ENCODE peak calls at places on chromosome 22, in nine cellular contexts. E, U, V, D, O, T, C, W and H are unnamed samples.

GRCh38 chr22:30392661-30393321 is 4.0 kb upstream of the SEC14L2 start:
- DNase-seq in E (no peak), U (no peak), V (no peak), D (no peak), O (no peak), T (no peak), C (peak; percentile 14), W (peak; percentile 93), H (no peak)

GRCh38 chr22:32206774-32207758 is 2.2 kb upstream of the RFPL2 start:
- DNase-seq in E (peak; percentile 39), U (no peak), V (no peak), D (peak; percentile 25), O (peak; percentile 9), T (peak; percentile 28), C (no peak), W (peak; percentile 65), H (no peak)

GRCh38 chr22:49548356-49549202 is 279.1 kb downstream of the BRD1 start:
- DNase-seq in E (peak; percentile 13), U (no peak), V (no peak), D (no peak), O (no peak), T (no peak), C (no peak), W (peak; percentile 30), H (no peak)

GRCh38 chr22:24109649-24110048 is 71.6 kb upstream of the SUSD2 start:
- DNase-seq in E (peak; percentile 3), U (no peak), V (no peak), D (no peak), O (no peak), T (no peak), C (no peak), W (no peak), H (no peak)

GRCh38 chr22:19396561-19396933 is 35.0 kb downstream of the HIRA start:
- DNase-seq in E (no peak), U (no peak), V (no peak), D (no peak), O (no peak), T (no peak), C (no peak), W (no peak), H (no peak)

GRCh38 chr22:50284479-50284878 is 14.3 kb upstream of the MAPK11 start:
- DNase-seq in E (no peak), U (no peak), V (no peak), D (no peak), O (no peak), T (no peak), C (no peak), W (no peak), H (no peak)

GRCh38 chr22:25111579-25112517 is 87.8 kb upstream of the CRYBB3 start:
- DNase-seq in E (peak; percentile 39), U (no peak), V (no peak), D (no peak), O (no peak), T (no peak), C (no peak), W (peak; percentile 83), H (peak; percentile 63)

GRCh38 chr22:26587991-26588613 is 1.8 kb downstream of the TPST2 start:
- DNase-seq in E (no peak), U (no peak), V (no peak), D (no peak), O (no peak), T (no peak), C (no peak), W (no peak), H (no peak)

GRCh38 chr22:38046070-38046748 is 11.0 kb upstream of the PICK1 start:
- DNase-seq in E (no peak), U (no peak), V (no peak), D (no peak), O (no peak), T (no peak), C (no peak), W (no peak), H (peak; percentile 46)

GRCh38 chr22:23237841-23238240 is 57.5 kb downstream of the BCR start:
- DNase-seq in E (no peak), U (no peak), V (no peak), D (no peak), O (no peak), T (no peak), C (no peak), W (no peak), H (no peak)

GRCh38 chr22:38788417-38788816 is 5.5 kb downstream of the DNAL4 start:
- DNase-seq in E (peak; percentile 70), U (no peak), V (no peak), D (no peak), O (peak; percentile 90), T (peak; percentile 84), C (no peak), W (no peak), H (no peak)

GRCh38 chr22:35887296-35887875 is 141.2 kb downstream of the RBFOX2 start:
- DNase-seq in E (no peak), U (no peak), V (no peak), D (no peak), O (no peak), T (no peak), C (no peak), W (no peak), H (no peak)

GRCh38 chr22:22999473-22999872 is 70.8 kb upstream of the GNAZ start:
- DNase-seq in E (no peak), U (no peak), V (no peak), D (no peak), O (no peak), T (no peak), C (no peak), W (no peak), H (no peak)

GRCh38 chr22:45344339-45344738 is 34.6 kb downstream of the FAM118A start:
- DNase-seq in E (no peak), U (no peak), V (no peak), D (no peak), O (no peak), T (no peak), C (no peak), W (no peak), H (no peak)

GRCh38 chr22:43988960-43989359 is 33.7 kb downstream of the SAMM50 start:
- DNase-seq in E (no peak), U (no peak), V (no peak), D (no peak), O (no peak), T (no peak), C (no peak), W (no peak), H (no peak)

GRCh38 chr22:28894320-28894719 is 10.9 kb downstream of the ZNRF3 start:
- DNase-seq in E (peak; percentile 63), U (no peak), V (no peak), D (no peak), O (no peak), T (no peak), C (no peak), W (no peak), H (no peak)

GRCh38 chr22:27601195-27601594 is 200.4 kb downstream of the MN1 start:
- DNase-seq in E (no peak), U (no peak), V (no peak), D (no peak), O (no peak), T (no peak), C (no peak), W (no peak), H (no peak)

GRCh38 chr22:40300884-40301672 is 45.2 kb upstream of the ADSL start:
- DNase-seq in E (no peak), U (no peak), V (no peak), D (no peak), O (no peak), T (no peak), C (no peak), W (no peak), H (no peak)

GRCh38 chr22:35432226-35432905 is 32.4 kb downstream of the MCM5 start:
- DNase-seq in E (no peak), U (no peak), V (no peak), D (no peak), O (no peak), T (no peak), C (no peak), W (no peak), H (no peak)

GRCh38 chr22:33723915-33724314 is 196.4 kb downstream of the LARGE1 start:
- DNase-seq in E (peak; percentile 43), U (no peak), V (no peak), D (no peak), O (no peak), T (no peak), C (no peak), W (no peak), H (no peak)

GRCh38 chr22:35477911-35478582 is 62.6 kb upstream of the RASD2 start:
- DNase-seq in E (peak; percentile 62), U (peak; percentile 77), V (no peak), D (no peak), O (peak; percentile 80), T (peak; percentile 99), C (no peak), W (peak; percentile 51), H (peak; percentile 46)

GRCh38 chr22:37301144-37301820 is 19.0 kb downstream of the CYTH4 start:
- DNase-seq in E (no peak), U (no peak), V (no peak), D (no peak), O (no peak), T (no peak), C (no peak), W (no peak), H (no peak)

GRCh38 chr22:48492371-48493320 is 1335.0 kb downstream of the BRD1 start:
- DNase-seq in E (peak; percentile 64), U (peak; percentile 22), V (no peak), D (no peak), O (peak; percentile 82), T (peak; percentile 89), C (peak; percentile 83), W (peak; percentile 61), H (peak; percentile 33)

GRCh38 chr22:23909258-23909898 is 15.2 kb downstream of the MIF start:
- DNase-seq in E (no peak), U (no peak), V (no peak), D (no peak), O (no peak), T (no peak), C (no peak), W (no peak), H (no peak)